ENCODE peak calls at places on chromosome 6, in four cellular contexts. O, Q, N and B are unnamed samples.

GRCh38 chr6:155317186-155317585 is 2.9 kb upstream of the TFB1M start:
- DNase-seq in N (peak; percentile 39), Q (no peak), O (no peak), B (no peak)

GRCh38 chr6:157761331-157761921 is 61.6 kb upstream of the SNX9 start:
- DNase-seq in N (peak; percentile 83), Q (peak; percentile 23), O (no peak), B (no peak)

GRCh38 chr6:62286470-62286843 is 432 bp upstream of the KHDRBS2 start:
- DNase-seq in O (no peak), Q (no peak), N (no peak), B (no peak)

GRCh38 chr6:154367839-154368695 is 11.5 kb upstream of the IPCEF1 start:
- DNase-seq in Q (no peak), N (peak; percentile 43), O (no peak), B (no peak)

GRCh38 chr6:18463429-18463828 is 76.3 kb downstream of the RNF144B start:
- DNase-seq in O (no peak), Q (no peak), N (no peak), B (no peak)

GRCh38 chr6:36904851-36905393 is 19.2 kb downstream of the C6orf89 start:
- DNase-seq in N (no peak), Q (no peak), O (no peak), B (no peak)

GRCh38 chr6:41503841-41504525 is 42.2 kb upstream of the FOXP4 start:
- DNase-seq in N (peak; percentile 50), O (no peak), Q (no peak), B (no peak)

GRCh38 chr6:154738561-154738961 is 5.3 kb downstream of the SCAF8 start:
- DNase-seq in N (peak; percentile 32), Q (no peak), O (no peak), B (no peak)

GRCh38 chr6:103522045-103522444 is 1337.7 kb downstream of the HACE1 start:
- DNase-seq in Q (no peak), O (no peak), N (no peak), B (no peak)

GRCh38 chr6:54267798-54268197 is 40.4 kb upstream of the TINAG start:
- DNase-seq in O (no peak), N (peak; percentile 66), Q (no peak), B (no peak)
- TF ChIP-seq CTCF in O (peak; percentile 52), N (peak; percentile 32), Q (no peak), B (no peak)

DNA sequence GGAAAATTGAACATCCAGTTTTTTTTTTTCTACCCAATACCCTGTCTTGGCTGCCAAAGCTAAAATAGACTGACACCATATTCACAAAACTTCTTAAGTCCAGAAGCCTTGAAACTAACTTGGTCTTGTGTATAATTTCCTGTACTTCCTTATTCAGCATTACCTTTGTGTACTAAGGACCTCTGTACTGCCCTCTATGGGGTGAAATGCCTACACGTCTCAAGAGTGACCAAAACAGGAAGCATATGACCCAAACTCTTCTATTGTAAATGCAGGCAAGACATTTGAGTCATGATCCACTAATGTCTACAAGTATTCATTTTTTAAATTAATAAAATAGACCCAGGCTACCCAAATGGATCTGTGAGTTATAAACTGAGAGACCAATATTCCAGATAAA is 50.4 kb downstream of the HMGCLL1 start:
- DNase-seq in N (peak; percentile 50), Q (no peak), O (no peak), B (no peak)
- TF ChIP-seq CTCF in N (peak; percentile 6), Q (no peak), O (peak; percentile 35), B (no peak)

DNA sequence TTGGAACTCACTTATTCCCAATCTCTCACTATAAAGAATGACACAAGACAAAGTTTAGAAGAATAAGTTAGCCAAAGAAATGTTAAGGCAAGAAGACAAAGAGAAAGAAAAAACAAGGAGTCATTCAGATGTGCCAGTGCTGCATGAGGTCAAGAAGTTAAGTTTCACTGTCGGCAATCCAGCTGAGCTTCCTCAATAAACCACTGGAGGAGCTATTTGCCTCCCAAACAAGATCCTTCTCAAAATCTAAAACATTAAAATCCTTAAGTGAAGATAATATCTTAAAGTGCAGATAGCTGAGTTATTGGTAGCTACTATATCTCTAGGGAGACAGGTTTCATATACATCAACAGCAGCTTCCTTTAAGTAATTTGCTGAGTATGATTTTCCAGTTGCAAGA is 512.3 kb downstream of the HDGFL1 start:
- DNase-seq in N (peak; percentile 18), O (no peak), Q (no peak), B (no peak)
- TF ChIP-seq CTCF in N (no peak), O (peak; percentile 14), Q (no peak), B (no peak)

GRCh38 chr6:35258858-35259193 is 709 bp upstream of the ZNF76 start:
- DNase-seq in Q (no peak), N (peak; percentile 60), O (no peak), B (no peak)
- TF ChIP-seq CTCF in Q (no peak), N (no peak), O (peak; percentile 33), B (no peak)

DNA sequence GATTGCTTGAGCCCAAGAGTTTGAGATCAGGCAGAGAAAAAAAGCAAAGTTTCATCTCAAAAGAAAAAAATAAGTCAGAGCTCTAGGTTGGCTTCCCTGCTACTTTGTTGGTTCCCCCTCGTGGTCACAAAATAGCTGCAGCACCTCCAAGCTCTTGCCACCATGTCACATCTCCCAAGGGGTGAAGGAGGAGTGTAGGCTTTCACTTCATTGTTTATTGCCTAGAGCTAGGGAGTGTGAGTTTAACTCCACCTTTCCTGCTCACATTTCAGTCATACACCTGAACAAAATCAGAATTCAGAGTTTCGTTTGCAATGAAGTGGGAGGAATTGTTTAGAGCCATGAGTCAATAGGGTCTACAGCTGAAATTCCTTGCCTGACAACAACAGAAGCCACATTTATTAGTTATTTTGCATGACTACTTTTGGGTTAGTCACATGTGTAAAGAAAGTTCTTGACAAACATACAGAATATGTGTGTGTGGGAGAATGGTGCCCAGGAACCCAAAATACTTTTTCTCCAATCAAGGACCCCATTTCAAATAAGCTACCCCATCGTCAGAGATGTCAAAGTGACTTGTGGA is 56.2 kb upstream of the UFL1 start:
- DNase-seq in Q (no peak), N (no peak), O (no peak), B (no peak)
- TF ChIP-seq CTCF in Q (no peak), N (no peak), O (no peak), B (no peak)

DNA sequence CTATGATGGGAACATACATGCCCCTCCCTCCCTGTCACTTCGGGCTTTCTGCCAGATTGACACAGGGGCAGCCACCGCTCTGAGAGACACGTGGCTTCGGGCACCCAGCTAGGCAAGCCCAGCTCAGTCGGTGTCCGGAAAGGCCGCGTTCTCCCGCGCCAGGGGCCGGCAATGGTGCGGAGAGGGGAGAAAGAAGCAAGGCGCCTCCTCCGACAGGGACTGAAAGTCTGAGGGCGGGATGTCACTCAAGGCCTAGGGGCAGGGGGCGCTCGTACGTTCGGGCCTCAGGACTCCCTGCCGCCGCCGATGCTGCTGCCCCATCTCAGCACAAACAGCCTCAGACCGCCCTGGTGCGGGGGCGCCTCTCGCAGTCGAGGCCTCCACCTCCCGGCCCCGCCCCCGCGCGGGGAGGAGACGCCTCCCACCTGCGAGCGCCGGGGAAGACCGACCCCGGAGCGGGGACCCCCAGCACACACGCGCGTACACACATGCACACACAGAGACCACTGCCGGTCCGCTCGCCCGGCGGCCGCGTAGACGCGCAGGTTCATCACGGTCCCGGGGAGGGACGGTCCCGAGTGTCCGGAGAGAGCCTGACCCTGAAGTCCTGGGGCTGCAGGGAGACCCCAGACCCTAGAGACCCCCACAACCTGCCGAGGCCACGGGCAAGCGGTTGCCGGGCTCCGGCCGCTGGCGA is 1.9 kb downstream of the GRM4 start:
- DNase-seq in O (no peak), Q (peak; percentile 28), N (no peak), B (peak; percentile 38)
- TF ChIP-seq CTCF in O (peak; percentile 4), Q (no peak), N (no peak), B (no peak)

DNA sequence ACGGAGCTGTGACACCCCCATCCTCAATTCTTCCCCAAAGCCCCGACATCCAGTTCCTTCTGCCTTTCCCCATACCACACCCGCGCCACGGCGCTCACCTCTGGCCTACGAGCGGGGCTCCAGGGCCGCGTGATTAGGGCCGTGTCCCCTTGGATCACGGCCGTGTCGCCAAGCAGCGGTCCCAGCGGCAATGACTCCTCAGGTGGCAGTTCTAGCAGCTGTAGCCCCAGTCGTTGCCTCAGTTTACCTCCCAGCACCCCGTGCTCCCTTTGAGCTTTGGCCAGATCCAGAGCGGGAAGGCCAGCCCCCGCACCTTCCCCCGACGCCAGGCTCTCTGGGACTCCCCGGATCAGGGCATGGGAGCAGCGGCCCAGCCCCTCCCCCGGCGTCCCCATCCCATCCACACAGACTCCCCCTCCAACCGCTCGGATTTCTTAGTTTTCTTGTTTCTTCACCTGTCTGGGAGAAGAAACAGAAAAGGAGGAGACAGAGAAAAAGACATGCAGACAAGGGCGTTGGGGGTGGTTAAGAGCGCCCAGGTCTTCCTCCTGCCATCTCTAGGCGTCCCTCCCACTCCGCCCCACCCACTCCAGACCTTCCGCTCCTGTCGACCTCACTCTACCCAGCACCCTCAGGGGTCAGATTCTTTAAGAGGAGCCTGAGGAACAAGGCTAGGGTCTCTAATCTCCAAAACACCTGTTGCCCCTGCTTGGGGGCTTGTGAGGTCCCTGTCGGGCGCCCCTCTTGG is at the start of gene DDAH2:
- DNase-seq in N (no peak), O (no peak), Q (no peak), B (no peak)
- TF ChIP-seq CTCF in N (no peak), O (peak; percentile 55), Q (no peak), B (no peak)

DNA sequence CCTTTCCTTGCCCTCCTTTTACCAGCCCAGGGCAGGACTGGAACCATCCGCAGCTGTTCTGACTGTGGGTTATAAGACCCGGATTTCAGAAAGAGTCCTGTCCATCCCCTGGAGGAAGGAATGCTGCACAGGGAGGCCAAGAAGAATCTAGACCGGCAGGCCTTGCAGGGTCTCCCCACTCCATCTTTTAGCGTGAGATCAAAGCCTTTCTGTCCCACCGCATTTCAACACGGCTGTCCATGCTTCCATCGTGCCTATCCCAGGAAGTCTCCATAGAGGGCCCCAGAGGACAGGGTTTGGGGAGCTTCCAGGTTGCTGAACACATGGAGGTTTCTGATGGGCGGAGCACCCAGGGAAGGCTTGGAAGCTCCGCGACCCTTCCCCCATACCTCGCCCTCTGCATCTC is 79.3 kb upstream of the AGPAT4 start:
- DNase-seq in N (peak; percentile 39), O (no peak), Q (no peak), B (no peak)
- TF ChIP-seq CTCF in N (no peak), O (no peak), Q (no peak), B (peak; percentile 56)

DNA sequence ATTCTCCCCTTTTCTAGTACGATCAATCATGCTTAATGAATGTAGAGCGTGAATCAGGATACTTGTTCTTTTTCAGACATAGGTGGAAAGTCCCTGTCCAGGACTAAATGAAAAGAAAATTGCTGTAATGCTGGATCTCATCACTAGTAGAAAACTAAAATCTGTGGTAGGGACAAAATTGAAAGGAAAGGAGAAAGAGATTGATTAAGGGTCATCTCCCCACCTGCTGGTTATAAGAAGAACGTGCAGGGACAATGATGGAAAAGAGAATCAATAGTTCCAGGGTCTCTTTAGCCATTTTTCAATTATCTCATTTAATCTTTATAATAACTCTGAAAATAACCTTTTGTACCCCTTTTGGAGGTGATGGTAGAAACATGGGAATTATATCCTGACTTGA is 18.7 kb upstream of the HLA-DRB1 start:
- DNase-seq in O (no peak), N (no peak), Q (no peak), B (no peak)
- TF ChIP-seq CTCF in O (no peak), N (no peak), Q (peak; percentile 13), B (no peak)